ENCODE peak calls at places on chromosome 1, in four cellular contexts. One of them, this sample, is unnamed.

GRCh38 chr1:178746345-178746744 is 21.3 kb downstream of the RALGPS2 start:
- DNase-seq in GM12891: no peak
- DNase-seq in K562: no peak
- DNase-seq in GM12878: no peak
- DNase-seq in this sample: no peak

GRCh38 chr1:177228721-177229088 is 57.9 kb downstream of the BRINP2 start:
- DNase-seq in GM12891: no peak
- DNase-seq in K562: no peak
- DNase-seq in GM12878: no peak
- DNase-seq in this sample: no peak

GRCh38 chr1:155002479-155003226 is at the start of gene ZBTB7B:
- DNase-seq in GM12891: no peak
- DNase-seq in K562: peak
- DNase-seq in GM12878: no peak
- DNase-seq in this sample: no peak

GRCh38 chr1:9066945-9067807 is 2.3 kb downstream of the SLC2A5 start:
- DNase-seq in GM12891: no peak
- DNase-seq in K562: no peak
- DNase-seq in GM12878: no peak
- DNase-seq in this sample: peak

GRCh38 chr1:56437959-56438358 is 141.4 kb downstream of the PLPP3 start:
- DNase-seq in GM12891: no peak
- DNase-seq in K562: no peak
- DNase-seq in GM12878: no peak
- DNase-seq in this sample: no peak

GRCh38 chr1:67830928-67831596 is 2.2 kb downstream of the GNG12 start:
- DNase-seq in GM12891: no peak
- DNase-seq in K562: no peak
- DNase-seq in GM12878: no peak
- DNase-seq in this sample: no peak

GRCh38 chr1:23050201-23050600 is 30.9 kb downstream of the KDM1A start:
- DNase-seq in GM12891: no peak
- DNase-seq in K562: no peak
- DNase-seq in GM12878: no peak
- DNase-seq in this sample: no peak

GRCh38 chr1:181779343-181779742 is 282.2 kb downstream of the ZNF648 start:
- DNase-seq in GM12891: no peak
- DNase-seq in K562: no peak
- DNase-seq in GM12878: no peak
- DNase-seq in this sample: no peak

GRCh38 chr1:157766792-157767191 is 10.1 kb downstream of the FCRL2 start:
- DNase-seq in GM12891: no peak
- DNase-seq in K562: no peak
- DNase-seq in GM12878: no peak
- DNase-seq in this sample: no peak

GRCh38 chr1:35431173-35431599 is 126.0 kb downstream of the KIAA0319L start:
- DNase-seq in GM12891: no peak
- DNase-seq in K562: no peak
- DNase-seq in GM12878: no peak
- DNase-seq in this sample: no peak

GRCh38 chr1:116737855-116738318 is 16.3 kb upstream of the CD2 start:
- DNase-seq in GM12891: no peak
- DNase-seq in K562: no peak
- DNase-seq in GM12878: peak
- DNase-seq in this sample: no peak

GRCh38 chr1:43206721-43207228 is 34.6 kb downstream of the CFAP57 start:
- DNase-seq in GM12891: no peak
- DNase-seq in K562: no peak
- DNase-seq in GM12878: no peak
- DNase-seq in this sample: no peak

GRCh38 chr1:11051781-11052510 is 4.9 kb upstream of the MASP2 start:
- DNase-seq in GM12891: no peak
- DNase-seq in K562: peak
- DNase-seq in GM12878: no peak
- DNase-seq in this sample: peak

GRCh38 chr1:204494281-204495077 is at the start of gene PIK3C2B:
- DNase-seq in GM12891: peak
- DNase-seq in K562: peak
- DNase-seq in GM12878: peak
- DNase-seq in this sample: peak

GRCh38 chr1:66540434-66541032 is 6.6 kb downstream of the SGIP1 start:
- DNase-seq in GM12891: no peak
- DNase-seq in K562: no peak
- DNase-seq in GM12878: no peak
- DNase-seq in this sample: no peak

GRCh38 chr1:37605806-37606474 is 10.2 kb upstream of the GNL2 start:
- DNase-seq in GM12891: no peak
- DNase-seq in K562: no peak
- DNase-seq in GM12878: no peak
- DNase-seq in this sample: no peak

GRCh38 chr1:53047737-53048344 is 14.2 kb upstream of the PODN start:
- DNase-seq in GM12891: no peak
- DNase-seq in K562: no peak
- DNase-seq in GM12878: peak
- DNase-seq in this sample: no peak

GRCh38 chr1:53548031-53548491 is 88.9 kb downstream of the DMRTB1 start:
- DNase-seq in GM12891: no peak
- DNase-seq in K562: no peak
- DNase-seq in GM12878: no peak
- DNase-seq in this sample: no peak

GRCh38 chr1:201483373-201483949 is 14.5 kb upstream of the PHLDA3 start:
- DNase-seq in GM12891: no peak
- DNase-seq in K562: no peak
- DNase-seq in GM12878: no peak
- DNase-seq in this sample: no peak

GRCh38 chr1:31415658-31416057 is 2.6 kb downstream of the SERINC2 start:
- DNase-seq in GM12891: no peak
- DNase-seq in K562: no peak
- DNase-seq in GM12878: no peak
- DNase-seq in this sample: no peak

GRCh38 chr1:94578856-94579255 is 37.3 kb upstream of the F3 start:
- DNase-seq in GM12891: no peak
- DNase-seq in K562: no peak
- DNase-seq in GM12878: no peak
- DNase-seq in this sample: no peak

GRCh38 chr1:218546314-218546713 is 201.2 kb downstream of the TGFB2 start:
- DNase-seq in GM12891: no peak
- DNase-seq in K562: no peak
- DNase-seq in GM12878: no peak
- DNase-seq in this sample: no peak

GRCh38 chr1:32716312-32717126 is 13.9 kb upstream of the SYNC start:
- DNase-seq in GM12891: peak
- DNase-seq in K562: peak
- DNase-seq in GM12878: no peak
- DNase-seq in this sample: peak

GRCh38 chr1:220363196-220363831 is 91.1 kb upstream of the RAB3GAP2 start:
- DNase-seq in GM12891: no peak
- DNase-seq in K562: no peak
- DNase-seq in GM12878: no peak
- DNase-seq in this sample: no peak

GRCh38 chr1:12556368-12556930 is 61.6 kb downstream of the DHRS3 start:
- DNase-seq in GM12891: no peak
- DNase-seq in K562: no peak
- DNase-seq in GM12878: no peak
- DNase-seq in this sample: no peak

GRCh38 chr1:202343652-202344349 is 2.1 kb upstream of the UBE2T start:
- DNase-seq in GM12891: no peak
- DNase-seq in K562: peak
- DNase-seq in GM12878: no peak
- DNase-seq in this sample: no peak

GRCh38 chr1:3625151-3625907 is 514 bp downstream of the TPRG1L start:
- DNase-seq in GM12891: no peak
- DNase-seq in K562: peak
- DNase-seq in GM12878: no peak
- DNase-seq in this sample: no peak

GRCh38 chr1:43970911-43971310 is 1.1 kb downstream of the DPH2 start:
- DNase-seq in GM12891: no peak
- DNase-seq in K562: no peak
- DNase-seq in GM12878: no peak
- DNase-seq in this sample: no peak

GRCh38 chr1:114610546-114611245 is 29.3 kb upstream of the BCAS2 start:
- DNase-seq in GM12891: no peak
- DNase-seq in K562: no peak
- DNase-seq in GM12878: no peak
- DNase-seq in this sample: no peak

GRCh38 chr1:201275266-201275666 is 8.0 kb upstream of the PKP1 start:
- DNase-seq in GM12891: no peak
- DNase-seq in K562: no peak
- DNase-seq in GM12878: no peak
- DNase-seq in this sample: no peak

GRCh38 chr1:112515311-112516009 is 6.7 kb downstream of the WNT2B start:
- DNase-seq in GM12891: no peak
- DNase-seq in K562: no peak
- DNase-seq in GM12878: no peak
- DNase-seq in this sample: no peak

GRCh38 chr1:224116131-224116530 is 2.2 kb downstream of the FBXO28 start:
- DNase-seq in GM12891: no peak
- DNase-seq in K562: peak
- DNase-seq in GM12878: peak
- DNase-seq in this sample: peak

GRCh38 chr1:86965012-86965826 is 50.8 kb downstream of the HS2ST1 start:
- DNase-seq in GM12891: no peak
- DNase-seq in K562: no peak
- DNase-seq in GM12878: no peak
- DNase-seq in this sample: peak

GRCh38 chr1:212514782-212515181 is 82.1 kb downstream of the NENF start:
- DNase-seq in GM12891: no peak
- DNase-seq in K562: no peak
- DNase-seq in GM12878: no peak
- DNase-seq in this sample: no peak

GRCh38 chr1:223853275-223853674 is 7.5 kb upstream of the TP53BP2 start:
- DNase-seq in GM12891: no peak
- DNase-seq in K562: no peak
- DNase-seq in GM12878: no peak
- DNase-seq in this sample: no peak

GRCh38 chr1:96060621-96061020 is 661.0 kb upstream of the PTBP2 start:
- DNase-seq in GM12891: no peak
- DNase-seq in K562: no peak
- DNase-seq in GM12878: no peak
- DNase-seq in this sample: no peak

GRCh38 chr1:96059736-96060135 is 661.8 kb upstream of the PTBP2 start:
- DNase-seq in GM12891: no peak
- DNase-seq in K562: no peak
- DNase-seq in GM12878: no peak
- DNase-seq in this sample: no peak

DNA sequence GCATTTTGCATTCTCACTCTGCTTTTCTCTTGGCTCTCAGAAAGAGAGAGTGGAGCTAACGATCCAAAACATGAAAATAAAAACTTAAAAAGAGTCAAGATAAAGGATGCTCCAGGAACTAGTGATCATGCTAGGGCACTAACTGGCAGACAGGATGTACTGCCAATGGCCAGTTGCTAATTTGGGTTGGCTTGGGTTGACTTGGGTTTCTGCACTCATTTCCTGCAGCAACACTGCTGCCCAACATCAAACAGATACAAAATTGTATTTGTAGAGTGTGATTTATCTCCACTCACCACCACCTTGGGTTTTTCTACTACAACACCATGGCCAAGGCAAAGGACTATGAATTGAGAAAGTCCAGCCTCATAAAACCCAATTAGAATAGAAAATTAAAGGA is 662.3 kb upstream of the PTBP2 start:
- DNase-seq in GM12891: no peak
- DNase-seq in K562: no peak
- DNase-seq in GM12878: no peak
- DNase-seq in this sample: no peak
- TF ChIP-seq SPI1 in GM12891: no peak
- TF ChIP-seq SPI1 in K562: no peak
- TF ChIP-seq SPI1 in GM12878: no peak
- TF ChIP-seq SPI1 in this sample: no peak

GRCh38 chr1:227940791-227941241 is 6.9 kb downstream of the WNT9A start:
- DNase-seq in GM12891: no peak
- DNase-seq in K562: no peak
- DNase-seq in GM12878: no peak
- DNase-seq in this sample: no peak
- TF ChIP-seq SPI1 in GM12891: no peak
- TF ChIP-seq SPI1 in K562: no peak
- TF ChIP-seq SPI1 in GM12878: no peak
- TF ChIP-seq SPI1 in this sample: no peak

DNA sequence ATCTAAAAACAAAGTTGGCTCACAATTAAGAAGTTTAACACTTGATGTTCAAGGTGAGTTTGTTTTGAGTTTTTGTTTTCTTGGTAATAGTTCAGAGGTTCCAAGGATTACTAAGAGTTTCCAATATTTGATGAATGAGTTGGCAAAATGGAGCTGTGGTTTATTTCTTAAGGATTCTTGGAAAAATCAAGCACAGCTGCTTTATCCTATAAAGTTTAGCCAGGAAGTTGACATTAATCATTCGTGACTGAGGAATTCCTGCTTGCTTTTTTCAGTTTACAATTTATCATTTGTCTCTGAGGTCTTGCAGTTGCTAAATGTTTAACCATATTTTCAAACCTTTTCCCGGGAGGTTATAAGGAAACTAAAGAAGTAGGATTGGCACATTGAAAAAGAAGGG is 15.2 kb downstream of the VCAM1 start:
- DNase-seq in GM12891: no peak
- DNase-seq in K562: no peak
- DNase-seq in GM12878: no peak
- DNase-seq in this sample: no peak
- TF ChIP-seq SPI1 in GM12891: no peak
- TF ChIP-seq SPI1 in K562: no peak
- TF ChIP-seq SPI1 in GM12878: no peak
- TF ChIP-seq SPI1 in this sample: no peak

GRCh38 chr1:245716561-245716960 is 561.8 kb downstream of the KIF26B start:
- DNase-seq in GM12891: no peak
- DNase-seq in K562: no peak
- DNase-seq in GM12878: no peak
- DNase-seq in this sample: no peak

GRCh38 chr1:245718123-245718522 is 563.3 kb downstream of the KIF26B start:
- DNase-seq in GM12891: no peak
- DNase-seq in K562: no peak
- DNase-seq in GM12878: no peak
- DNase-seq in this sample: no peak

GRCh38 chr1:245715291-245715701 is 560.5 kb downstream of the KIF26B start:
- DNase-seq in GM12891: no peak
- DNase-seq in K562: no peak
- DNase-seq in GM12878: no peak
- DNase-seq in this sample: no peak

GRCh38 chr1:245717611-245718010 is 562.8 kb downstream of the KIF26B start:
- DNase-seq in GM12891: no peak
- DNase-seq in K562: no peak
- DNase-seq in GM12878: no peak
- DNase-seq in this sample: no peak

DNA sequence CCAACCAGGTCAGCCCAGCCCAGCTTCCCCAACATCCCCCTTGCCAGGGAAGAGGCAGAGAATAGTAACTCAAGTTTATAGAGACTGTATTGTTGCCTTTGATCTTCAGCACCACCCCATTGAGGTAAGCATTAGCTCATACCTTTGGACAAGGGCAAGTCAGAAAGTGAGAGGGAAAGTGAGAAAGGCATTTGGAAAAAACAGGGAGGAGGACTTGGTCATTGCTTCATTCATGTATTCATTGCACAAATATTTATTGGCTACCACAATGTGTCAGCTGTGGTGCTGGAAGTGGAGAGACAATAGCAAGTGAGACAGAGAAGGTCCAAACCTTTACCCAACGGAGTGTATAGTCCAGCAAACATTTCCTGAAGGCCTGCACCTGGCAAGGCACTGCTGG is 561.2 kb downstream of the KIF26B start:
- DNase-seq in GM12891: no peak
- DNase-seq in K562: no peak
- DNase-seq in GM12878: no peak
- DNase-seq in this sample: no peak
- TF ChIP-seq SPI1 in GM12891: no peak
- TF ChIP-seq SPI1 in K562: no peak
- TF ChIP-seq SPI1 in GM12878: no peak
- TF ChIP-seq SPI1 in this sample: no peak